ENCODE peak calls at places on chromosomes 4 and X, in five cellular contexts. One of them, this sample, is unnamed.
A peak's percentile ranks its signal among the peaks of the same experiment; 100 is the strongest.

GRCh38 chrX:154398668-154399526 is 720 bp downstream of the RPL10 start:
- DNase-seq in stimulated activated CD8-positive, alpha-beta memory T cell treated with anti-CD3 and anti-CD28 coated beads, Interleukin-4, amount 100 ng/mL, for 24 hours: peak; percentile 64
- DNase-seq in myocyte: peak; percentile 85
- DNase-seq in neural crest cell: peak; percentile 74
- DNase-seq in RPMI7951: peak; percentile 73
- DNase-seq in this sample: peak; percentile 77

GRCh38 chr4:105092768-105093167 is 53.9 kb upstream of the TET2 start:
- DNase-seq in neural crest cell: no peak
- DNase-seq in myocyte: no peak
- DNase-seq in stimulated activated CD8-positive, alpha-beta memory T cell treated with anti-CD3 and anti-CD28 coated beads, Interleukin-4, amount 100 ng/mL, for 24 hours: no peak
- DNase-seq in RPMI7951: peak; percentile 51
- DNase-seq in this sample: no peak

GRCh38 chr4:81084029-81084428 is 53.5 kb downstream of the BMP3 start:
- DNase-seq in neural crest cell: no peak
- DNase-seq in RPMI7951: no peak
- DNase-seq in stimulated activated CD8-positive, alpha-beta memory T cell treated with anti-CD3 and anti-CD28 coated beads, Interleukin-4, amount 100 ng/mL, for 24 hours: no peak
- DNase-seq in myocyte: no peak
- DNase-seq in this sample: no peak

GRCh38 chr4:25523405-25523804 is 132.2 kb upstream of the SLC34A2 start:
- DNase-seq in RPMI7951: no peak
- DNase-seq in myocyte: no peak
- DNase-seq in neural crest cell: no peak
- DNase-seq in stimulated activated CD8-positive, alpha-beta memory T cell treated with anti-CD3 and anti-CD28 coated beads, Interleukin-4, amount 100 ng/mL, for 24 hours: no peak
- DNase-seq in this sample: no peak

GRCh38 chr4:82774711-82775171 is 23.9 kb downstream of the SCD5 start:
- DNase-seq in RPMI7951: no peak
- DNase-seq in neural crest cell: no peak
- DNase-seq in myocyte: peak; percentile 70
- DNase-seq in stimulated activated CD8-positive, alpha-beta memory T cell treated with anti-CD3 and anti-CD28 coated beads, Interleukin-4, amount 100 ng/mL, for 24 hours: no peak
- DNase-seq in this sample: no peak

GRCh38 chr4:155530290-155530689 is 136.4 kb upstream of the GUCY1A1 start:
- DNase-seq in RPMI7951: no peak
- DNase-seq in neural crest cell: no peak
- DNase-seq in myocyte: no peak
- DNase-seq in stimulated activated CD8-positive, alpha-beta memory T cell treated with anti-CD3 and anti-CD28 coated beads, Interleukin-4, amount 100 ng/mL, for 24 hours: no peak
- DNase-seq in this sample: no peak

GRCh38 chrX:22134681-22135080 is 102.6 kb downstream of the PHEX start:
- DNase-seq in myocyte: peak; percentile 70
- DNase-seq in neural crest cell: no peak
- DNase-seq in RPMI7951: peak; percentile 90
- DNase-seq in stimulated activated CD8-positive, alpha-beta memory T cell treated with anti-CD3 and anti-CD28 coated beads, Interleukin-4, amount 100 ng/mL, for 24 hours: no peak
- DNase-seq in this sample: peak; percentile 79

GRCh38 chrX:153592966-153593688 is 5.8 kb downstream of the CCNQ start:
- DNase-seq in neural crest cell: no peak
- DNase-seq in myocyte: peak; percentile 84
- DNase-seq in stimulated activated CD8-positive, alpha-beta memory T cell treated with anti-CD3 and anti-CD28 coated beads, Interleukin-4, amount 100 ng/mL, for 24 hours: no peak
- DNase-seq in RPMI7951: no peak
- DNase-seq in this sample: no peak

GRCh38 chr4:167989815-167990214 is 102.5 kb upstream of the ANXA10 start:
- DNase-seq in RPMI7951: no peak
- DNase-seq in stimulated activated CD8-positive, alpha-beta memory T cell treated with anti-CD3 and anti-CD28 coated beads, Interleukin-4, amount 100 ng/mL, for 24 hours: no peak
- DNase-seq in myocyte: no peak
- DNase-seq in neural crest cell: no peak
- DNase-seq in this sample: no peak

GRCh38 chr4:7999695-8000094 is 60.0 kb upstream of the AFAP1 start:
- DNase-seq in RPMI7951: no peak
- DNase-seq in myocyte: no peak
- DNase-seq in stimulated activated CD8-positive, alpha-beta memory T cell treated with anti-CD3 and anti-CD28 coated beads, Interleukin-4, amount 100 ng/mL, for 24 hours: no peak
- DNase-seq in neural crest cell: no peak
- DNase-seq in this sample: no peak

GRCh38 chr4:153987291-153987690 is 198.4 kb upstream of the SFRP2 start:
- DNase-seq in neural crest cell: no peak
- DNase-seq in RPMI7951: peak; percentile 95
- DNase-seq in stimulated activated CD8-positive, alpha-beta memory T cell treated with anti-CD3 and anti-CD28 coated beads, Interleukin-4, amount 100 ng/mL, for 24 hours: no peak
- DNase-seq in myocyte: no peak
- DNase-seq in this sample: peak; percentile 4

GRCh38 chr4:150586162-150586561 is 4.2 kb downstream of the MAB21L2 start:
- DNase-seq in neural crest cell: no peak
- DNase-seq in RPMI7951: no peak
- DNase-seq in myocyte: no peak
- DNase-seq in stimulated activated CD8-positive, alpha-beta memory T cell treated with anti-CD3 and anti-CD28 coated beads, Interleukin-4, amount 100 ng/mL, for 24 hours: no peak
- DNase-seq in this sample: no peak

GRCh38 chr4:147078875-147079658 is 133.4 kb upstream of the TTC29 start:
- DNase-seq in neural crest cell: no peak
- DNase-seq in stimulated activated CD8-positive, alpha-beta memory T cell treated with anti-CD3 and anti-CD28 coated beads, Interleukin-4, amount 100 ng/mL, for 24 hours: no peak
- DNase-seq in RPMI7951: peak; percentile 59
- DNase-seq in myocyte: no peak
- DNase-seq in this sample: no peak

GRCh38 chr4:177921715-177922114 is 479.5 kb upstream of the AGA start:
- DNase-seq in RPMI7951: no peak
- DNase-seq in stimulated activated CD8-positive, alpha-beta memory T cell treated with anti-CD3 and anti-CD28 coated beads, Interleukin-4, amount 100 ng/mL, for 24 hours: no peak
- DNase-seq in myocyte: no peak
- DNase-seq in neural crest cell: no peak
- DNase-seq in this sample: no peak

GRCh38 chr4:73139991-73140390 is 70.5 kb upstream of the COX18 start:
- DNase-seq in RPMI7951: no peak
- DNase-seq in myocyte: peak; percentile 69
- DNase-seq in stimulated activated CD8-positive, alpha-beta memory T cell treated with anti-CD3 and anti-CD28 coated beads, Interleukin-4, amount 100 ng/mL, for 24 hours: no peak
- DNase-seq in neural crest cell: no peak
- DNase-seq in this sample: no peak

GRCh38 chrX:5051831-5052491 is 1176.7 kb downstream of the NLGN4X start:
- DNase-seq in stimulated activated CD8-positive, alpha-beta memory T cell treated with anti-CD3 and anti-CD28 coated beads, Interleukin-4, amount 100 ng/mL, for 24 hours: no peak
- DNase-seq in myocyte: peak; percentile 95
- DNase-seq in RPMI7951: peak; percentile 99
- DNase-seq in neural crest cell: no peak
- DNase-seq in this sample: peak; percentile 96

GRCh38 chr4:32768664-32769389 is 2048.7 kb downstream of the PCDH7 start:
- DNase-seq in neural crest cell: no peak
- DNase-seq in RPMI7951: no peak
- DNase-seq in myocyte: no peak
- DNase-seq in stimulated activated CD8-positive, alpha-beta memory T cell treated with anti-CD3 and anti-CD28 coated beads, Interleukin-4, amount 100 ng/mL, for 24 hours: no peak
- DNase-seq in this sample: no peak

GRCh38 chr4:86481429-86481828 is 112.7 kb upstream of the PTPN13 start:
- DNase-seq in RPMI7951: no peak
- DNase-seq in myocyte: no peak
- DNase-seq in stimulated activated CD8-positive, alpha-beta memory T cell treated with anti-CD3 and anti-CD28 coated beads, Interleukin-4, amount 100 ng/mL, for 24 hours: no peak
- DNase-seq in neural crest cell: no peak
- DNase-seq in this sample: no peak

GRCh38 chr4:151865327-151865726 is 104.5 kb upstream of the GATB start:
- DNase-seq in RPMI7951: no peak
- DNase-seq in neural crest cell: no peak
- DNase-seq in myocyte: no peak
- DNase-seq in stimulated activated CD8-positive, alpha-beta memory T cell treated with anti-CD3 and anti-CD28 coated beads, Interleukin-4, amount 100 ng/mL, for 24 hours: no peak
- DNase-seq in this sample: no peak

GRCh38 chr4:141871086-141871485 is 234.7 kb downstream of the IL15 start:
- DNase-seq in myocyte: peak; percentile 31
- DNase-seq in RPMI7951: no peak
- DNase-seq in neural crest cell: no peak
- DNase-seq in stimulated activated CD8-positive, alpha-beta memory T cell treated with anti-CD3 and anti-CD28 coated beads, Interleukin-4, amount 100 ng/mL, for 24 hours: no peak
- DNase-seq in this sample: no peak

GRCh38 chrX:103919336-103919682 is 43.1 kb upstream of the TMSB15B start:
- DNase-seq in neural crest cell: no peak
- DNase-seq in myocyte: peak; percentile 20
- DNase-seq in RPMI7951: peak; percentile 27
- DNase-seq in stimulated activated CD8-positive, alpha-beta memory T cell treated with anti-CD3 and anti-CD28 coated beads, Interleukin-4, amount 100 ng/mL, for 24 hours: no peak
- DNase-seq in this sample: peak; percentile 12

GRCh38 chrX:38919202-38919601 is 117.9 kb downstream of the MID1IP1 start:
- DNase-seq in myocyte: no peak
- DNase-seq in neural crest cell: no peak
- DNase-seq in stimulated activated CD8-positive, alpha-beta memory T cell treated with anti-CD3 and anti-CD28 coated beads, Interleukin-4, amount 100 ng/mL, for 24 hours: no peak
- DNase-seq in RPMI7951: no peak
- DNase-seq in this sample: no peak

GRCh38 chr4:82899339-82899738 is 1.2 kb upstream of the THAP9 start:
- DNase-seq in stimulated activated CD8-positive, alpha-beta memory T cell treated with anti-CD3 and anti-CD28 coated beads, Interleukin-4, amount 100 ng/mL, for 24 hours: no peak
- DNase-seq in RPMI7951: no peak
- DNase-seq in myocyte: no peak
- DNase-seq in neural crest cell: no peak
- DNase-seq in this sample: peak; percentile 6

GRCh38 chr4:167379433-167379832 is 145.1 kb upstream of the SPOCK3 start:
- DNase-seq in neural crest cell: no peak
- DNase-seq in RPMI7951: no peak
- DNase-seq in myocyte: no peak
- DNase-seq in stimulated activated CD8-positive, alpha-beta memory T cell treated with anti-CD3 and anti-CD28 coated beads, Interleukin-4, amount 100 ng/mL, for 24 hours: no peak
- DNase-seq in this sample: no peak

GRCh38 chrX:153869473-153870287 is 16.3 kb downstream of the L1CAM start:
- DNase-seq in myocyte: no peak
- DNase-seq in stimulated activated CD8-positive, alpha-beta memory T cell treated with anti-CD3 and anti-CD28 coated beads, Interleukin-4, amount 100 ng/mL, for 24 hours: no peak
- DNase-seq in RPMI7951: no peak
- DNase-seq in neural crest cell: no peak
- DNase-seq in this sample: no peak

GRCh38 chr4:15961778-15962510 is 1.0 kb downstream of the FGFBP2 start:
- DNase-seq in neural crest cell: no peak
- DNase-seq in RPMI7951: no peak
- DNase-seq in stimulated activated CD8-positive, alpha-beta memory T cell treated with anti-CD3 and anti-CD28 coated beads, Interleukin-4, amount 100 ng/mL, for 24 hours: peak; percentile 15
- DNase-seq in myocyte: peak; percentile 91
- DNase-seq in this sample: no peak

GRCh38 chrX:72133851-72134546 is 2.3 kb upstream of the RTL5 start:
- DNase-seq in stimulated activated CD8-positive, alpha-beta memory T cell treated with anti-CD3 and anti-CD28 coated beads, Interleukin-4, amount 100 ng/mL, for 24 hours: no peak
- DNase-seq in myocyte: no peak
- DNase-seq in neural crest cell: no peak
- DNase-seq in RPMI7951: no peak
- DNase-seq in this sample: no peak

GRCh38 chr4:7124643-7125442 is 57.0 kb upstream of the GRPEL1 start:
- DNase-seq in myocyte: peak; percentile 84
- DNase-seq in neural crest cell: no peak
- DNase-seq in RPMI7951: peak; percentile 43
- DNase-seq in stimulated activated CD8-positive, alpha-beta memory T cell treated with anti-CD3 and anti-CD28 coated beads, Interleukin-4, amount 100 ng/mL, for 24 hours: no peak
- DNase-seq in this sample: peak; percentile 64

GRCh38 chrX:101357166-101357795 is 8.7 kb upstream of the TIMM8A start:
- DNase-seq in myocyte: peak; percentile 9
- DNase-seq in stimulated activated CD8-positive, alpha-beta memory T cell treated with anti-CD3 and anti-CD28 coated beads, Interleukin-4, amount 100 ng/mL, for 24 hours: no peak
- DNase-seq in neural crest cell: no peak
- DNase-seq in RPMI7951: peak; percentile 9
- DNase-seq in this sample: no peak

GRCh38 chr4:95153182-95153581 is 395.4 kb downstream of the BMPR1B start:
- DNase-seq in stimulated activated CD8-positive, alpha-beta memory T cell treated with anti-CD3 and anti-CD28 coated beads, Interleukin-4, amount 100 ng/mL, for 24 hours: no peak
- DNase-seq in myocyte: no peak
- DNase-seq in neural crest cell: no peak
- DNase-seq in RPMI7951: no peak
- DNase-seq in this sample: no peak

GRCh38 chr4:73704314-73705055 is 35.9 kb upstream of the CXCL8 start:
- DNase-seq in neural crest cell: no peak
- DNase-seq in RPMI7951: peak; percentile 98
- DNase-seq in myocyte: peak; percentile 94
- DNase-seq in stimulated activated CD8-positive, alpha-beta memory T cell treated with anti-CD3 and anti-CD28 coated beads, Interleukin-4, amount 100 ng/mL, for 24 hours: no peak
- DNase-seq in this sample: peak; percentile 90

GRCh38 chrX:151458824-151459223 is 61.8 kb downstream of the VMA21 start:
- DNase-seq in RPMI7951: peak; percentile 12
- DNase-seq in myocyte: no peak
- DNase-seq in stimulated activated CD8-positive, alpha-beta memory T cell treated with anti-CD3 and anti-CD28 coated beads, Interleukin-4, amount 100 ng/mL, for 24 hours: no peak
- DNase-seq in neural crest cell: no peak
- DNase-seq in this sample: peak; percentile 36

GRCh38 chrX:10326578-10326977 is 169.8 kb downstream of the CLCN4 start:
- DNase-seq in myocyte: peak; percentile 45
- DNase-seq in neural crest cell: no peak
- DNase-seq in stimulated activated CD8-positive, alpha-beta memory T cell treated with anti-CD3 and anti-CD28 coated beads, Interleukin-4, amount 100 ng/mL, for 24 hours: no peak
- DNase-seq in RPMI7951: peak; percentile 55
- DNase-seq in this sample: peak; percentile 55

GRCh38 chrX:29528281-29528680 is 687.1 kb upstream of the MAGEB2 start:
- DNase-seq in stimulated activated CD8-positive, alpha-beta memory T cell treated with anti-CD3 and anti-CD28 coated beads, Interleukin-4, amount 100 ng/mL, for 24 hours: no peak
- DNase-seq in RPMI7951: no peak
- DNase-seq in neural crest cell: no peak
- DNase-seq in myocyte: no peak
- DNase-seq in this sample: no peak

This sample was measured in A172.